ENCODE peak calls at places on chromosomes 2 and 18, in seven cellular contexts. R is right lobe of liver, W is HepG2, S is body of pancreas, A is heart left ventricle, B is HCT116, D is upper lobe of left lung. J is an unnamed sample.

GRCh38 chr2:63444565-63445288 is 143.6 kb downstream of the WDPCP start:
- ATAC-seq in D (no peak), B (no peak), R (no peak), A (no peak), W (no peak), S (no peak), J (no peak)

GRCh38 chr2:177030391-177031000 is 182.1 kb upstream of the HNRNPA3 start:
- ATAC-seq in B (no peak), W (no peak), S (no peak), A (no peak), D (no peak), R (no peak), J (no peak)

GRCh38 chr2:151306621-151307020 is 17.2 kb upstream of the NMI start:
- ATAC-seq in S (no peak), R (no peak), D (peak; percentile 90), W (no peak), A (peak; percentile 84), B (no peak), J (peak; percentile 55)

GRCh38 chr18:37845498-37845897 is 279.9 kb upstream of the CELF4 start:
- ATAC-seq in D (no peak), B (no peak), W (no peak), R (no peak), S (no peak), A (no peak), J (no peak)

GRCh38 chr18:3058328-3059191 is 45.6 kb upstream of the LPIN2 start:
- ATAC-seq in W (peak; percentile 70), R (no peak), S (no peak), B (no peak), A (no peak), D (no peak), J (no peak)

GRCh38 chr18:76274470-76275289 is 220.4 kb downstream of the ZNF516 start:
- ATAC-seq in S (no peak), W (peak; percentile 95), A (peak; percentile 56), R (peak; percentile 65), B (peak; percentile 98), D (no peak), J (no peak)

GRCh38 chr2:190362894-190363293 is 19.5 kb downstream of the INPP1 start:
- ATAC-seq in R (peak; percentile 20), B (no peak), A (no peak), S (no peak), W (no peak), D (no peak), J (no peak)

GRCh38 chr2:145638675-145639074 is 1118.8 kb upstream of the ZEB2 start:
- ATAC-seq in D (no peak), B (no peak), W (peak; percentile 75), R (no peak), A (no peak), S (no peak), J (no peak)

GRCh38 chr2:116724550-116724949 is 1089.9 kb upstream of the DDX18 start:
- ATAC-seq in S (no peak), W (no peak), B (no peak), A (no peak), R (no peak), D (no peak), J (no peak)

GRCh38 chr2:127006962-127007361 is 100.0 kb downstream of the BIN1 start:
- ATAC-seq in W (no peak), R (no peak), S (no peak), A (no peak), D (no peak), B (no peak), J (no peak)

GRCh38 chr18:80108122-80108536 is 933 bp upstream of the ADNP2 start:
- ATAC-seq in D (no peak), W (no peak), A (no peak), R (no peak), S (no peak), B (no peak), J (no peak)

GRCh38 chr2:222622900-222623299 is 33.0 kb downstream of the FARSB start:
- ATAC-seq in R (peak; percentile 45), W (no peak), B (no peak), A (no peak), S (no peak), D (peak; percentile 47), J (no peak)

GRCh38 chr2:151891566-151892194 is 63.5 kb upstream of the ARL5A start:
- ATAC-seq in W (peak; percentile 89), S (peak; percentile 38), R (peak; percentile 58), B (peak; percentile 74), D (no peak), A (peak; percentile 41), J (no peak)

DNA sequence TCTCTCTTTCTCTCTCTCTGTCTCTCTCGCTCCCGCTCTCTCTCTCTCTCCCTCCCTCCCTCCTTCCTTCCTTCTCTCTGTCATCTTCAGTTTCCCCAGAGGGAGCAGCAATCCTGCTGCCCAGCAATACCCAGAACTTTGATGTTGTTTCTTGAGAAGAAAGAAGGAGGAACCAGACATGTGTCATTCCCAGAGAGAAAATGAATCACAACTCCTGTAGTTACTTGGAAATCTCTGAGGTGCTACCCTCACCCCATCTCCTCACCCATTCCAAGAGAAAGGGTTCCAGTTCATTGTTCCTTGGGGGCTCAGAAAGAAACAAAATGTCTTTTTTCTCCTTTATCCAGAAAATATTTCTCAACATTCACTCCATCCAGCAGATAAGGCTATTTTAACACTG is 449.1 kb downstream of the TNS1 start:
- ATAC-seq in A (peak; percentile 39), D (no peak), R (no peak), B (no peak), S (no peak), W (no peak), J (peak; percentile 19)
- H3K4me3 ChIP-seq in A (no peak overlapping the region), D (no peak overlapping the region), R (no peak overlapping the region), B (no peak overlapping the region), S (no peak overlapping the region), W (no peak overlapping the region), J (no peak overlapping the region)

DNA sequence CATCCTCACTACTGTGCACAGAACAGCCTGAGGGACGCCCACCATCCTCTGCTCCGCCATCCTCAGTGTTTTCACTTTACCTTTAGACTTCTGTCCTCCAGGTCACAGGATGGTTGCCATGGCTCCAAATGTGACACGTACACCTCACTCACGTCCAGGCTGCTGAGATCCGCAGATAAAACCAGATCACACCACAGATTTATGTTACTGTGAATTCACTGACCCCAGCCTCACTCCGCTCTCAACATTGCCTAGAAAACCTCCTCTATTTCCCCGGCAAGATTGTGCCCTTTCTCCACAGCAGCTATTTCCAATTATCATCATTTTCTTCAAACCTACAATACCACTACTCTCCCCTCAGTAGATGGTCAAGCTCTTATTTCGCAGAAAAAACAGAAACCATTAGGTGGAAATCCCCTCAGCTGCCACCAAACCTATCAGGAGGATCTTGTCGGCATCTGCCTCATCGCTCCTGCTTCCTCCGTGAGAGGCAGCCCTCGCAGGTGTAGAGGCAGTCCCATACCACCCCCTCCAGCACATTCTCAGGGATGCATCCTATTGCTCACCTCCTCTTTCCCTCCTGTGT is 49.8 kb upstream of the SLC1A4 start:
- ATAC-seq in D (no peak), R (no peak), A (no peak), W (no peak), S (no peak), B (no peak), J (no peak)
- TF ChIP-seq POLR2A in D (no peak), R (no peak), A (no peak), W (no peak), S (no peak), B (no peak), J (no peak)

GRCh38 chr2:207107551-207107950 is 58.2 kb downstream of the KLF7 start:
- ATAC-seq in W (no peak), S (no peak), A (no peak), B (no peak), R (peak; percentile 32), D (no peak), J (no peak)
- H3K36me3 ChIP-seq in W (no peaks in the 10 kb centered on the region), S (no peaks in the 10 kb centered on the region), A (peaks cover 6% of the 10 kb centered on the region), B (no peaks in the 10 kb centered on the region), R (no peaks in the 10 kb centered on the region), D (peaks cover 10% of the 10 kb centered on the region), J (no peaks in the 10 kb centered on the region)

DNA sequence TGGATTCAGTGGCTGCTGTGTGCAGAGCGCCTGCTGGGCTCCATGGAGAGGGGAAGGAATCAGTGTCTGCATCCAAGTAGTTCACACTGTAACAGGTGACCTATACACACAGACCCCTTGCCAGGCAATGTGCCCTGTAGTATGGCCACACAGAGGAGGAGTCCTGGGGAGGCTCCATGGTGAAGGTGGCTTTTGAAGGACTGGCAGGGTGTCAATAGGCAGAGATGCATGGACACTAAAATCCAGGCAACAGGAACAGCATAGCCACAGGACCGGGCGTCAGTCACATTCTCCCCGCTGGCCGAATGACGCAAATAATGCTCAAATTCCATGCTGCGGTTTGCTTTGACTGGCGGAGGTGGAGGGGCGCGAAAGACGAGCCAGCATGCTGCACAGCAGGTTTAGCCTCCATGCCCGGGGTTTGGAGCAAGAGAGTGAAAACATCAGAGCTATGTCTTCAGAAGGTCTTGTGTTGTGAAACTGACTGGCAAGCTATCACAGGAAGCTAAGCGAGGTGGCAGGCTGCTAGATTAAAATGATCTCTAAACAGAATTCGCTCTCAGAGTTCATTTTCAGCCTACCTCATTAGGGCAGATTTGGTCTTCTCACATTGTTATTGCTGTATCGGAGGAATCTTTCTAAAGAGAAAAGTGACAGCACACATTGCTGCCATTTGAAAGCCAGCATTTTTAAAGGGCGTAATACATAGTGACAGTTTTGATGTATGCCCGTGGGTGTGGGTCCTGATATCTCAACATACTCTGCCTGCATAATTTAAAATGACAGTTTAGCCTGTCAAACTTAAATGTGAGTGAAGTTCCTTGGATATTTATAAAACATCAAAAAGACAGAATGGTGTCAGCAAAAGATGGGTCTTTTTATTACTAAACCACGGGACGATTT is 1.1 kb upstream of the CHMP1B start:
- ATAC-seq in S (peak; percentile 52), B (peak; percentile 60), W (peak; percentile 80), A (peak; percentile 77), D (peak; percentile 74), R (peak; percentile 64), J (peak; percentile 57)
- H3K4me3 ChIP-seq in S (no peak overlapping the region), B (peak overlapping the region; percentile 99), W (peak overlapping the region; percentile 83), A (peak overlapping the region; percentile 71), D (peak overlapping the region; percentile 50), R (peak overlapping the region; percentile 81), J (peak overlapping the region; percentile 93)

GRCh38 chr18:58862851-58863538 is 1.7 kb upstream of the ZNF532 start:
- ATAC-seq in D (peak; percentile 30), B (peak; percentile 45), A (peak; percentile 2), S (peak; percentile 10), W (no peak), R (peak; percentile 35), J (peak; percentile 9)
- TF ChIP-seq POLR2A in D (no peak), B (no peak), A (no peak), S (no peak), W (no peak), R (no peak), J (no peak)

DNA sequence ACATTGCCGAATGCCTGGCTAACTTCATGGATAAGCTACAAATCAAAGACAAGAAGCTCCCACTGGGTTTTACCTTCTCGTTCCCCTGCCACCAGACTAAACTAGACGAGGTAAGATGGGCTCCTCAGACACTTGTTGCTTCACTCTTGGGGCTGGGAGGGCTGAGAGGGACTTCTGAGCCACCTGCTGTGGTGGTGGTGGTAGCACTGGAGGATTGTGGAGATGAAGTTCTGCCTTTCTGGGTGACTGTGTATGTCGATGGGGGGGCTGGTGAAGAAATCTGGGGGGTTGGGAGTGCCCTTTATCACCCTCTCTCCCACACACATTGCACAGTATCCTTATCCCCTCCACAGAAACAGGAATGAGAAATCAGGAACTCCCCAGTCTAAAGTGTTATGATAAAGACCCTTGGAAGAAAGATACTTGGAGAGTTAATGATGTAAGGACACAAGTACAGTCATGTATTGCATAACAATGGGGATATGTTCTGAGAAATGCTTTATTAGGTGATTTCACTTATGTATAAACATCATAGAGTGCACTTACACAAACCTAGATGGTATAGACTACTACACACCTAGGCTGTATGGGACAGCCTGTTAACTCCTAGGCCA is 38.5 kb downstream of the HK2 start:
- ATAC-seq in R (no peak), A (no peak), W (no peak), B (no peak), S (no peak), D (no peak), J (no peak)
- H3K36me3 ChIP-seq in R (no peaks in the 10 kb centered on the region), A (no peaks in the 10 kb centered on the region), W (peaks cover 98% of the 10 kb centered on the region), B (peaks cover 50% of the 10 kb centered on the region), S (no peaks in the 10 kb centered on the region), D (no peaks in the 10 kb centered on the region), J (peaks cover 6% of the 10 kb centered on the region)

J was measured in gastroesophageal sphincter.